ENCODE peak calls at places on chromosomes 12 and 14, in four cellular contexts. One of them, this sample, is unnamed.

GRCh38 chr12:65944637-65945036 is 120.4 kb downstream of the HMGA2 start:
- DNase-seq in stimulated activated CD8-positive, alpha-beta memory T cell treated with anti-CD3 and anti-CD28 coated beads, Interleukin-4, amount 100 ng/mL, for 24 hours: no peak
- DNase-seq in endothelial cell: no peak
- DNase-seq in sciatic nerve: no peak
- DNase-seq in this sample: no peak

GRCh38 chr12:57868870-57869609 is 22.5 kb upstream of the CTDSP2 start:
- DNase-seq in stimulated activated CD8-positive, alpha-beta memory T cell treated with anti-CD3 and anti-CD28 coated beads, Interleukin-4, amount 100 ng/mL, for 24 hours: no peak
- DNase-seq in endothelial cell: no peak
- DNase-seq in sciatic nerve: peak; percentile 69
- DNase-seq in this sample: no peak

GRCh38 chr12:94615284-94616216 is 34.8 kb downstream of the TMCC3 start:
- DNase-seq in stimulated activated CD8-positive, alpha-beta memory T cell treated with anti-CD3 and anti-CD28 coated beads, Interleukin-4, amount 100 ng/mL, for 24 hours: no peak
- DNase-seq in endothelial cell: no peak
- DNase-seq in sciatic nerve: no peak
- DNase-seq in this sample: no peak

GRCh38 chr12:96364092-96364700 is 36.0 kb downstream of the CDK17 start:
- DNase-seq in stimulated activated CD8-positive, alpha-beta memory T cell treated with anti-CD3 and anti-CD28 coated beads, Interleukin-4, amount 100 ng/mL, for 24 hours: no peak
- DNase-seq in endothelial cell: no peak
- DNase-seq in sciatic nerve: no peak
- DNase-seq in this sample: no peak

GRCh38 chr12:1920436-1920835 is 2.0 kb upstream of the CACNA2D4 start:
- DNase-seq in stimulated activated CD8-positive, alpha-beta memory T cell treated with anti-CD3 and anti-CD28 coated beads, Interleukin-4, amount 100 ng/mL, for 24 hours: no peak
- DNase-seq in endothelial cell: no peak
- DNase-seq in sciatic nerve: peak; percentile 30
- DNase-seq in this sample: no peak

GRCh38 chr12:89225808-89226368 is 126.4 kb downstream of the DUSP6 start:
- DNase-seq in stimulated activated CD8-positive, alpha-beta memory T cell treated with anti-CD3 and anti-CD28 coated beads, Interleukin-4, amount 100 ng/mL, for 24 hours: no peak
- DNase-seq in endothelial cell: no peak
- DNase-seq in sciatic nerve: no peak
- DNase-seq in this sample: no peak

GRCh38 chr12:111298583-111299436 is 70.1 kb downstream of the PHETA1 start:
- DNase-seq in stimulated activated CD8-positive, alpha-beta memory T cell treated with anti-CD3 and anti-CD28 coated beads, Interleukin-4, amount 100 ng/mL, for 24 hours: peak; percentile 48
- DNase-seq in endothelial cell: peak; percentile 83
- DNase-seq in sciatic nerve: peak; percentile 67
- DNase-seq in this sample: peak; percentile 76

GRCh38 chr12:102629262-102629888 is 149.0 kb upstream of the IGF1 start:
- DNase-seq in stimulated activated CD8-positive, alpha-beta memory T cell treated with anti-CD3 and anti-CD28 coated beads, Interleukin-4, amount 100 ng/mL, for 24 hours: no peak
- DNase-seq in endothelial cell: no peak
- DNase-seq in sciatic nerve: no peak
- DNase-seq in this sample: no peak

GRCh38 chr12:116922194-116922897 is 11.6 kb downstream of the FBXW8 start:
- DNase-seq in stimulated activated CD8-positive, alpha-beta memory T cell treated with anti-CD3 and anti-CD28 coated beads, Interleukin-4, amount 100 ng/mL, for 24 hours: no peak
- DNase-seq in endothelial cell: no peak
- DNase-seq in sciatic nerve: no peak
- DNase-seq in this sample: no peak

GRCh38 chr12:1533205-1533601 is 61.2 kb downstream of the FBXL14 start:
- DNase-seq in stimulated activated CD8-positive, alpha-beta memory T cell treated with anti-CD3 and anti-CD28 coated beads, Interleukin-4, amount 100 ng/mL, for 24 hours: no peak
- DNase-seq in endothelial cell: no peak
- DNase-seq in sciatic nerve: no peak
- DNase-seq in this sample: no peak

GRCh38 chr14:60195179-60195810 is 30.1 kb upstream of the DHRS7 start:
- DNase-seq in stimulated activated CD8-positive, alpha-beta memory T cell treated with anti-CD3 and anti-CD28 coated beads, Interleukin-4, amount 100 ng/mL, for 24 hours: no peak
- DNase-seq in endothelial cell: no peak
- DNase-seq in sciatic nerve: no peak
- DNase-seq in this sample: no peak

GRCh38 chr12:2858944-2859352 is 2.1 kb upstream of the TEX52 start:
- DNase-seq in stimulated activated CD8-positive, alpha-beta memory T cell treated with anti-CD3 and anti-CD28 coated beads, Interleukin-4, amount 100 ng/mL, for 24 hours: no peak
- DNase-seq in endothelial cell: no peak
- DNase-seq in sciatic nerve: no peak
- DNase-seq in this sample: no peak

This sample was measured in 8988T.